ENCODE peak calls at places on chromosomes 7 and 10, in five cellular contexts. M is cardiac muscle cell, N is fibroblast of the aortic adventitia, P is astrocyte of the cerebellum, E is HCT116. W is an unnamed sample.

GRCh38 chr7:372939-373791 is 83.2 kb downstream of the FOXL3 start:
- DNase-seq in M (no peak), N (no peak), P (no peak), E (no peak), W (no peak)

GRCh38 chr10:118238573-118239240 is 103.4 kb downstream of the FAM204A start:
- DNase-seq in M (peak), N (peak), P (no peak), E (no peak), W (no peak)

GRCh38 chr10:97843296-97843671 is 6.4 kb upstream of the GOLGA7B start:
- DNase-seq in M (no peak), N (peak), P (no peak), E (no peak), W (no peak)

GRCh38 chr7:3641556-3641955 is 340.5 kb downstream of the SDK1 start:
- DNase-seq in M (no peak), N (no peak), P (no peak), E (no peak), W (no peak)

GRCh38 chr10:126950401-126951105 is 45.3 kb downstream of the DOCK1 start:
- DNase-seq in M (no peak), N (no peak), P (no peak), E (no peak), W (no peak)

GRCh38 chr10:109665321-109665720 is 258.0 kb downstream of the XPNPEP1 start:
- DNase-seq in M (no peak), N (no peak), P (no peak), E (no peak), W (no peak)

GRCh38 chr7:1720325-1720724 is 50.2 kb downstream of the ELFN1 start:
- DNase-seq in M (no peak), N (no peak), P (no peak), E (no peak), W (no peak)

GRCh38 chr10:132275426-132276178 is 32.1 kb downstream of the STK32C start:
- DNase-seq in M (no peak), N (no peak), P (no peak), E (no peak), W (no peak)

GRCh38 chr10:6054884-6055283 is 7.3 kb downstream of the IL2RA start:
- DNase-seq in M (no peak), N (no peak), P (no peak), E (no peak), W (no peak)

GRCh38 chr7:37318541-37318940 is 130.1 kb downstream of the ELMO1 start:
- DNase-seq in M (no peak), N (no peak), P (no peak), E (no peak), W (no peak)

GRCh38 chr7:101162551-101163280 is 2.7 kb downstream of the VGF start:
- DNase-seq in M (peak), N (no peak), P (no peak), E (no peak), W (no peak)

GRCh38 chr10:14659626-14660196 is 115.0 kb downstream of the FAM107B start:
- DNase-seq in M (peak), N (no peak), P (no peak), E (no peak), W (no peak)

GRCh38 chr10:89337493-89337892 is 9.7 kb downstream of the IFIT3 start:
- DNase-seq in M (peak), N (no peak), P (no peak), E (peak), W (no peak)

GRCh38 chr7:29247962-29248236 is 53.3 kb downstream of the CHN2 start:
- DNase-seq in M (no peak), N (no peak), P (no peak), E (no peak), W (no peak)

GRCh38 chr7:29239638-29240037 is 45.1 kb downstream of the CHN2 start:
- DNase-seq in M (no peak), N (peak), P (no peak), E (no peak), W (no peak)

GRCh38 chr7:29248713-29249382 is 54.3 kb downstream of the CHN2 start:
- DNase-seq in M (no peak), N (no peak), P (no peak), E (no peak), W (no peak)

GRCh38 chr7:29247232-29247961 is 52.8 kb downstream of the CHN2 start:
- DNase-seq in M (no peak), N (no peak), P (no peak), E (no peak), W (no peak)

GRCh38 chr7:29243777-29244655 is 49.4 kb downstream of the CHN2 start:
- DNase-seq in M (no peak), N (no peak), P (no peak), E (peak), W (no peak)
- TF ChIP-seq CTCF in M (no peak), N (no peak), P (no peak), E (peak), W (peak)

GRCh38 chr7:26292768-26293560 is 1.3 kb downstream of the SNX10 start:
- DNase-seq in M (no peak), N (no peak), P (no peak), E (no peak), W (no peak)
- H3K4me3 ChIP-seq in M (no peak), N (no peak), P (no peak), E (peak), W (no peak)

GRCh38 chr7:133124974-133125373 is 43.1 kb upstream of the CHCHD3 start:
- DNase-seq in M (no peak), N (no peak), P (no peak), E (no peak), W (no peak)

GRCh38 chr7:133134810-133135209 is 52.9 kb upstream of the CHCHD3 start:
- DNase-seq in M (no peak), N (no peak), P (no peak), E (no peak), W (no peak)

GRCh38 chr7:133126422-133126821 is 44.5 kb upstream of the CHCHD3 start:
- DNase-seq in M (no peak), N (no peak), P (no peak), E (no peak), W (no peak)

GRCh38 chr7:133135451-133135850 is 53.6 kb upstream of the CHCHD3 start:
- DNase-seq in M (peak), N (peak), P (no peak), E (no peak), W (no peak)

GRCh38 chr7:133130166-133130565 is 48.3 kb upstream of the CHCHD3 start:
- DNase-seq in M (no peak), N (no peak), P (no peak), E (no peak), W (no peak)
- TF ChIP-seq CTCF in M (no peak), N (no peak), P (no peak), E (no peak), W (no peak)

DNA sequence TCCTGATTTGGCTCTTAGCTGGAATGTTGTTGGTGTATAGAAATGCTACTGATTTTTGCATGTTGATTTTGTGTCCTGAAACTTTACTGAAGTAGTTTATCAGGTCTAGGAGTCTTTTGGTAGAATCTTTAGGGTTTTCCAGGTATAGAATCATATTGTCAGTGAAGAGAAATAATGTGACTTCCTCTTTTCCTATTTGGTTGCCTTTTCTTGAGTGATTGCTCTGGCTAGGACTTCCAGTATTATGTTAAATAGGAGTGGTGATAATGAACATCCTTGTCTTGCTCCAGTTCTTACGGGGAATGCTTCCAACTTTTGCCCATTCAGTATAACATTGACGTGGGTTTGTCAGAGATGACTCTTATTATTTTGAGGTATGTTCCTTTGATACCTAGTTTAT is 52.0 kb downstream of the ZNF783 start:
- DNase-seq in M (no peak), N (no peak), P (no peak), E (no peak), W (no peak)
- H3K4me3 ChIP-seq in M (no peak), N (no peak), P (no peak), E (no peak), W (no peak)

GRCh38 chr7:47482013-47482761 is 99.7 kb downstream of the TNS3 start:
- DNase-seq in M (peak), N (peak), P (peak), E (no peak), W (peak)

GRCh38 chr7:47484457-47484856 is 97.5 kb downstream of the TNS3 start:
- DNase-seq in M (no peak), N (no peak), P (no peak), E (no peak), W (no peak)

GRCh38 chr7:47484923-47485639 is 96.8 kb downstream of the TNS3 start:
- DNase-seq in M (no peak), N (no peak), P (no peak), E (no peak), W (no peak)

GRCh38 chr7:47485640-47486435 is 96.1 kb downstream of the TNS3 start:
- DNase-seq in M (no peak), N (no peak), P (no peak), E (no peak), W (no peak)

GRCh38 chr7:47483604-47484273 is 98.2 kb downstream of the TNS3 start:
- DNase-seq in M (peak), N (peak), P (no peak), E (no peak), W (no peak)
- TF ChIP-seq CTCF in M (peak), N (peak), P (peak), E (peak), W (peak)

W was measured in HFF-Myc.